ENCODE peak calls at places on chromosomes 13 and 19, in nine cellular contexts. One of them, this sample, is unnamed.

GRCh38 chr19:17504456-17504855 is 7.0 kb upstream of the PGLS start:
- DNase-seq in effector memory CD4-positive, alpha-beta T cell: no peak
- DNase-seq in left ventricle myocardium inferior: no peak
- DNase-seq in GM23248: no peak
- DNase-seq in cardiac muscle cell: no peak
- DNase-seq in ovary: no peak
- DNase-seq in sigmoid colon: no peak
- DNase-seq in tibial nerve: no peak
- DNase-seq in IMR-90: no peak
- DNase-seq in this sample: no peak

GRCh38 chr19:46717034-46717715 is at the start of gene PRKD2:
- DNase-seq in effector memory CD4-positive, alpha-beta T cell: peak; percentile 63
- DNase-seq in left ventricle myocardium inferior: peak; percentile 95
- DNase-seq in GM23248: peak; percentile 89
- DNase-seq in cardiac muscle cell: peak; percentile 87
- DNase-seq in ovary: peak; percentile 94
- DNase-seq in sigmoid colon: peak; percentile 96
- DNase-seq in tibial nerve: peak; percentile 89
- DNase-seq in IMR-90: peak; percentile 68
- DNase-seq in this sample: peak; percentile 60

GRCh38 chr19:5624154-5624663 is 1.3 kb downstream of the SAFB start:
- DNase-seq in effector memory CD4-positive, alpha-beta T cell: no peak
- DNase-seq in left ventricle myocardium inferior: peak; percentile 40
- DNase-seq in GM23248: peak; percentile 86
- DNase-seq in cardiac muscle cell: peak; percentile 53
- DNase-seq in ovary: peak; percentile 54
- DNase-seq in sigmoid colon: peak; percentile 80
- DNase-seq in tibial nerve: peak; percentile 29
- DNase-seq in IMR-90: peak; percentile 61
- DNase-seq in this sample: peak; percentile 24

GRCh38 chr13:110306340-110306959 is 507 bp downstream of the COL4A1 start:
- DNase-seq in effector memory CD4-positive, alpha-beta T cell: no peak
- DNase-seq in left ventricle myocardium inferior: no peak
- DNase-seq in GM23248: peak; percentile 57
- DNase-seq in cardiac muscle cell: peak; percentile 65
- DNase-seq in ovary: peak; percentile 58
- DNase-seq in sigmoid colon: peak; percentile 80
- DNase-seq in tibial nerve: no peak
- DNase-seq in IMR-90: no peak
- DNase-seq in this sample: no peak

GRCh38 chr13:36163809-36164308 is 32.7 kb upstream of the DCLK1 start:
- DNase-seq in effector memory CD4-positive, alpha-beta T cell: no peak
- DNase-seq in left ventricle myocardium inferior: peak; percentile 66
- DNase-seq in GM23248: peak; percentile 1
- DNase-seq in cardiac muscle cell: peak; percentile 89
- DNase-seq in ovary: peak; percentile 46
- DNase-seq in sigmoid colon: peak; percentile 79
- DNase-seq in tibial nerve: peak; percentile 84
- DNase-seq in IMR-90: peak; percentile 87
- DNase-seq in this sample: no peak

GRCh38 chr13:48126944-48127814 is 32.3 kb upstream of the MED4 start:
- DNase-seq in effector memory CD4-positive, alpha-beta T cell: no peak
- DNase-seq in left ventricle myocardium inferior: peak; percentile 84
- DNase-seq in GM23248: peak; percentile 77
- DNase-seq in cardiac muscle cell: peak; percentile 86
- DNase-seq in ovary: peak; percentile 66
- DNase-seq in sigmoid colon: peak; percentile 87
- DNase-seq in tibial nerve: peak; percentile 75
- DNase-seq in IMR-90: peak; percentile 60
- DNase-seq in this sample: peak; percentile 35

GRCh38 chr13:73480784-73481183 is 422.0 kb downstream of the KLF5 start:
- DNase-seq in effector memory CD4-positive, alpha-beta T cell: no peak
- DNase-seq in left ventricle myocardium inferior: no peak
- DNase-seq in GM23248: no peak
- DNase-seq in cardiac muscle cell: no peak
- DNase-seq in ovary: no peak
- DNase-seq in sigmoid colon: no peak
- DNase-seq in tibial nerve: no peak
- DNase-seq in IMR-90: no peak
- DNase-seq in this sample: no peak

GRCh38 chr19:55341191-55342043 is 1.7 kb downstream of the KMT5C start:
- DNase-seq in effector memory CD4-positive, alpha-beta T cell: no peak
- DNase-seq in left ventricle myocardium inferior: peak; percentile 74
- DNase-seq in GM23248: peak; percentile 84
- DNase-seq in cardiac muscle cell: peak; percentile 73
- DNase-seq in ovary: peak; percentile 73
- DNase-seq in sigmoid colon: peak; percentile 91
- DNase-seq in tibial nerve: peak; percentile 39
- DNase-seq in IMR-90: peak; percentile 33
- DNase-seq in this sample: no peak

GRCh38 chr13:109867766-109868165 is 81.4 kb upstream of the IRS2 start:
- DNase-seq in effector memory CD4-positive, alpha-beta T cell: no peak
- DNase-seq in left ventricle myocardium inferior: no peak
- DNase-seq in GM23248: no peak
- DNase-seq in cardiac muscle cell: peak; percentile 23
- DNase-seq in ovary: no peak
- DNase-seq in sigmoid colon: no peak
- DNase-seq in tibial nerve: no peak
- DNase-seq in IMR-90: no peak
- DNase-seq in this sample: no peak

GRCh38 chr19:4866595-4867424 is 657 bp downstream of the PLIN3 start:
- DNase-seq in effector memory CD4-positive, alpha-beta T cell: peak; percentile 33
- DNase-seq in left ventricle myocardium inferior: peak; percentile 57
- DNase-seq in GM23248: peak; percentile 85
- DNase-seq in cardiac muscle cell: peak; percentile 53
- DNase-seq in ovary: peak; percentile 72
- DNase-seq in sigmoid colon: peak; percentile 81
- DNase-seq in tibial nerve: peak; percentile 66
- DNase-seq in IMR-90: peak; percentile 28
- DNase-seq in this sample: peak; percentile 11

GRCh38 chr19:6947745-6948144 is 60.4 kb downstream of the ADGRE1 start:
- DNase-seq in effector memory CD4-positive, alpha-beta T cell: no peak
- DNase-seq in left ventricle myocardium inferior: no peak
- DNase-seq in GM23248: peak; percentile 76
- DNase-seq in cardiac muscle cell: peak; percentile 62
- DNase-seq in ovary: no peak
- DNase-seq in sigmoid colon: no peak
- DNase-seq in tibial nerve: no peak
- DNase-seq in IMR-90: no peak
- DNase-seq in this sample: no peak

GRCh38 chr19:1251233-1251502 is 2.8 kb downstream of the MIDN start:
- DNase-seq in effector memory CD4-positive, alpha-beta T cell: no peak
- DNase-seq in left ventricle myocardium inferior: no peak
- DNase-seq in GM23248: peak; percentile 85
- DNase-seq in cardiac muscle cell: peak; percentile 82
- DNase-seq in ovary: peak; percentile 74
- DNase-seq in sigmoid colon: no peak
- DNase-seq in tibial nerve: no peak
- DNase-seq in IMR-90: peak; percentile 68
- DNase-seq in this sample: no peak

GRCh38 chr19:1251503-1252220 is 3.3 kb downstream of the MIDN start:
- DNase-seq in effector memory CD4-positive, alpha-beta T cell: peak; percentile 44
- DNase-seq in left ventricle myocardium inferior: peak; percentile 84
- DNase-seq in GM23248: no peak
- DNase-seq in cardiac muscle cell: no peak
- DNase-seq in ovary: no peak
- DNase-seq in sigmoid colon: peak; percentile 92
- DNase-seq in tibial nerve: no peak
- DNase-seq in IMR-90: no peak
- DNase-seq in this sample: peak; percentile 77

GRCh38 chr19:1253514-1254080 is 5.2 kb downstream of the MIDN start:
- DNase-seq in effector memory CD4-positive, alpha-beta T cell: no peak
- DNase-seq in left ventricle myocardium inferior: no peak
- DNase-seq in GM23248: peak; percentile 85
- DNase-seq in cardiac muscle cell: no peak
- DNase-seq in ovary: no peak
- DNase-seq in sigmoid colon: no peak
- DNase-seq in tibial nerve: no peak
- DNase-seq in IMR-90: peak; percentile 88
- DNase-seq in this sample: no peak

GRCh38 chr19:1252818-1253513 is 4.6 kb downstream of the MIDN start:
- DNase-seq in effector memory CD4-positive, alpha-beta T cell: peak; percentile 73
- DNase-seq in left ventricle myocardium inferior: peak; percentile 91
- DNase-seq in GM23248: peak; percentile 98
- DNase-seq in cardiac muscle cell: peak; percentile 99
- DNase-seq in ovary: peak; percentile 93
- DNase-seq in sigmoid colon: peak; percentile 98
- DNase-seq in tibial nerve: peak; percentile 87
- DNase-seq in IMR-90: peak; percentile 97
- DNase-seq in this sample: peak; percentile 87

DNA sequence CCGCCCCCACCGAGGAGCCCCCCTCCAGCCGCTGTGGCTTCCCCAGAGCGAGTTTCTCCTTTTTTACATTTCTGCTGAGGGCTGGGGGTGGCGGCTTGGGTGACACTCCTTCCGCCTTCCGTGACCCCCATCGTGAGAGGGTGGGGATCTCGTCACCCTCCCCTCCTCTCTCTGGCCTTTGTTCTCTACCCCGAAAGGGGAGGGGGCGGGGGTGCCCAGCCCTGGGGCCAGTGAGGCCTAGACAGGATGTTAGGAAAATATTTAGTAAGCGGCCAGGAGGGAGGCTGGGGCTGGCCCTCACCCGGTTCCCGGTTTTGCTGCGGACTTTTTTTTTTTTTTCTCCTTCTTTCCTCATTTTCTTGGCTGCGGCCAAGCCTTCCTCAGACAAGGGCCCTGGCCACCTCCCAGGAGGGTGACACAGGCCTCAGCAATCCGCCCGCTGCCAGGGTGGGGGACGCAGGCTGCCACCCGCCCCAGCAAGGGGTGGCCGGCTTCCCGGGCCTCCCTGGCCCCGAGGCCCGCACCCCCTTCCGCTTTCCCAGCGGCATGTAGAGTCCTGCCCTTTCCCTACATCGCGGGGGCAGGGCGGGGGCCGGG is 3.9 kb downstream of the MIDN start:
- DNase-seq in effector memory CD4-positive, alpha-beta T cell: peak; percentile 47
- DNase-seq in left ventricle myocardium inferior: peak; percentile 90
- DNase-seq in GM23248: peak; percentile 98
- DNase-seq in cardiac muscle cell: peak; percentile 99
- DNase-seq in ovary: peak; percentile 94
- DNase-seq in sigmoid colon: peak; percentile 98
- DNase-seq in tibial nerve: peak; percentile 85
- DNase-seq in IMR-90: peak; percentile 88
- DNase-seq in this sample: peak; percentile 78
- H3K4me3 ChIP-seq in effector memory CD4-positive, alpha-beta T cell: peak overlapping the region; percentile 96
- H3K4me3 ChIP-seq in left ventricle myocardium inferior: peak overlapping the region; percentile 93
- H3K4me3 ChIP-seq in GM23248: peak overlapping the region; percentile 85
- H3K4me3 ChIP-seq in cardiac muscle cell: peak overlapping the region; percentile 92
- H3K4me3 ChIP-seq in ovary: peak overlapping the region; percentile 65
- H3K4me3 ChIP-seq in sigmoid colon: peak overlapping the region; percentile 94
- H3K4me3 ChIP-seq in tibial nerve: peak overlapping the region; percentile 99
- H3K4me3 ChIP-seq in IMR-90: peak overlapping the region; percentile 94
- H3K4me3 ChIP-seq in this sample: peak overlapping the region; percentile 96

GRCh38 chr13:78638216-78638615 is 20.7 kb downstream of the OBI1 start:
- DNase-seq in effector memory CD4-positive, alpha-beta T cell: no peak
- DNase-seq in left ventricle myocardium inferior: no peak
- DNase-seq in GM23248: no peak
- DNase-seq in cardiac muscle cell: no peak
- DNase-seq in ovary: no peak
- DNase-seq in sigmoid colon: no peak
- DNase-seq in tibial nerve: no peak
- DNase-seq in IMR-90: no peak
- DNase-seq in this sample: no peak

GRCh38 chr13:78636493-78636892 is 22.5 kb downstream of the OBI1 start:
- DNase-seq in effector memory CD4-positive, alpha-beta T cell: no peak
- DNase-seq in left ventricle myocardium inferior: no peak
- DNase-seq in GM23248: no peak
- DNase-seq in cardiac muscle cell: no peak
- DNase-seq in ovary: no peak
- DNase-seq in sigmoid colon: no peak
- DNase-seq in tibial nerve: no peak
- DNase-seq in IMR-90: no peak
- DNase-seq in this sample: no peak

GRCh38 chr13:78631077-78631476 is 27.7 kb upstream of the POU4F1 start:
- DNase-seq in effector memory CD4-positive, alpha-beta T cell: no peak
- DNase-seq in left ventricle myocardium inferior: no peak
- DNase-seq in GM23248: no peak
- DNase-seq in cardiac muscle cell: no peak
- DNase-seq in ovary: no peak
- DNase-seq in sigmoid colon: no peak
- DNase-seq in tibial nerve: no peak
- DNase-seq in IMR-90: no peak
- DNase-seq in this sample: no peak

GRCh38 chr13:78630509-78630908 is 27.2 kb upstream of the POU4F1 start:
- DNase-seq in effector memory CD4-positive, alpha-beta T cell: no peak
- DNase-seq in left ventricle myocardium inferior: no peak
- DNase-seq in GM23248: no peak
- DNase-seq in cardiac muscle cell: no peak
- DNase-seq in ovary: no peak
- DNase-seq in sigmoid colon: no peak
- DNase-seq in tibial nerve: no peak
- DNase-seq in IMR-90: no peak
- DNase-seq in this sample: no peak

DNA sequence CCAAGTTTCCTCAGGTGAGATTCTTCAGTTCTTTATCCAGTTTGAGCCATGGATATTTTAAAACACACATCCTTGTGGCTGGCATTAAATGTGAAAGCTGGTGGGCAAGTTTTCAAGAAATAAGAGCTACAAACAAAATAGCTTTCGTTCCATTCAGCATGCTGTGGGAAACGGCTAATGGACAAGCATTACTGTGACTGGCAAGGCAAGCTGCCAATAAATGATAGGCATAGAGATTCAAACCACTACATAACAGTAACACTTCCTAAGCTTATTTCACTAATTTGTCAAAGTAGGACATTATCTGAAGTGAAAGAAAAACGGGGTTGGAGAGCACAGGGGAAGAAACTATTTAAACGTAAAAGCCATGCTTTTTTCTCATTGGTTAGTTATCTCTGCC is 26.0 kb downstream of the OBI1 start:
- DNase-seq in effector memory CD4-positive, alpha-beta T cell: no peak
- DNase-seq in left ventricle myocardium inferior: no peak
- DNase-seq in GM23248: no peak
- DNase-seq in cardiac muscle cell: no peak
- DNase-seq in ovary: no peak
- DNase-seq in sigmoid colon: no peak
- DNase-seq in tibial nerve: no peak
- DNase-seq in IMR-90: no peak
- DNase-seq in this sample: no peak
- H3K36me3 ChIP-seq in effector memory CD4-positive, alpha-beta T cell: peaks cover 40% of the 10 kb centered on the region
- H3K36me3 ChIP-seq in left ventricle myocardium inferior: peaks cover 74% of the 10 kb centered on the region
- H3K36me3 ChIP-seq in GM23248: peaks cover 20% of the 10 kb centered on the region
- H3K36me3 ChIP-seq in cardiac muscle cell: peaks cover 41% of the 10 kb centered on the region
- H3K36me3 ChIP-seq in ovary: no peaks in the 10 kb centered on the region
- H3K36me3 ChIP-seq in sigmoid colon: peaks cover 16% of the 10 kb centered on the region
- H3K36me3 ChIP-seq in tibial nerve: no peaks in the 10 kb centered on the region
- H3K36me3 ChIP-seq in IMR-90: peaks cover 9% of the 10 kb centered on the region
- H3K36me3 ChIP-seq in this sample: peaks cover 47% of the 10 kb centered on the region

GRCh38 chr13:41145136-41145908 is 12.7 kb upstream of the KBTBD6 start:
- DNase-seq in effector memory CD4-positive, alpha-beta T cell: no peak
- DNase-seq in left ventricle myocardium inferior: no peak
- DNase-seq in GM23248: peak; percentile 48
- DNase-seq in cardiac muscle cell: peak; percentile 27
- DNase-seq in ovary: no peak
- DNase-seq in sigmoid colon: no peak
- DNase-seq in tibial nerve: no peak
- DNase-seq in IMR-90: peak; percentile 74
- DNase-seq in this sample: no peak
- H3K4me3 ChIP-seq in effector memory CD4-positive, alpha-beta T cell: no peak overlapping the region
- H3K4me3 ChIP-seq in left ventricle myocardium inferior: no peak overlapping the region
- H3K4me3 ChIP-seq in GM23248: no peak overlapping the region
- H3K4me3 ChIP-seq in cardiac muscle cell: no peak overlapping the region
- H3K4me3 ChIP-seq in ovary: no peak overlapping the region
- H3K4me3 ChIP-seq in sigmoid colon: no peak overlapping the region
- H3K4me3 ChIP-seq in tibial nerve: no peak overlapping the region
- H3K4me3 ChIP-seq in IMR-90: no peak overlapping the region
- H3K4me3 ChIP-seq in this sample: no peak overlapping the region

GRCh38 chr19:49097453-49098288 is 12.4 kb downstream of the SNRNP70 start:
- DNase-seq in effector memory CD4-positive, alpha-beta T cell: peak; percentile 47
- DNase-seq in left ventricle myocardium inferior: peak; percentile 51
- DNase-seq in GM23248: peak; percentile 79
- DNase-seq in cardiac muscle cell: peak; percentile 82
- DNase-seq in ovary: peak; percentile 71
- DNase-seq in sigmoid colon: peak; percentile 79
- DNase-seq in tibial nerve: peak; percentile 71
- DNase-seq in IMR-90: peak; percentile 72
- DNase-seq in this sample: peak; percentile 68
- H3K36me3 ChIP-seq in effector memory CD4-positive, alpha-beta T cell: peaks cover 67% of the 10 kb centered on the region
- H3K36me3 ChIP-seq in left ventricle myocardium inferior: peaks cover 82% of the 10 kb centered on the region
- H3K36me3 ChIP-seq in GM23248: peaks cover 54% of the 10 kb centered on the region
- H3K36me3 ChIP-seq in cardiac muscle cell: peaks cover 74% of the 10 kb centered on the region
- H3K36me3 ChIP-seq in ovary: no peaks in the 10 kb centered on the region
- H3K36me3 ChIP-seq in sigmoid colon: peaks cover 70% of the 10 kb centered on the region
- H3K36me3 ChIP-seq in tibial nerve: peaks cover 10% of the 10 kb centered on the region
- H3K36me3 ChIP-seq in IMR-90: peaks cover 70% of the 10 kb centered on the region
- H3K36me3 ChIP-seq in this sample: peaks cover 63% of the 10 kb centered on the region

This sample was measured in CD8-positive, alpha-beta T cell.